ENCODE peak calls at places on chromosomes 4 and X, in four cellular contexts. C is SK-N-SH, V is K562, H is GM12878. D is an unnamed sample.

GRCh38 chr4:16693040-16693506 is 205.4 kb downstream of the LDB2 start:
- DNase-seq in C (no peak), V (no peak), H (no peak), D (no peak)

GRCh38 chr4:153750197-153750817 is 9.5 kb downstream of the RNF175 start:
- DNase-seq in C (peak; percentile 72), V (peak; percentile 29), H (peak; percentile 31), D (peak; percentile 47)

GRCh38 chr4:8279321-8280157 is 10.0 kb downstream of the HTRA3 start:
- DNase-seq in C (no peak), V (no peak), H (no peak), D (no peak)

GRCh38 chr4:16707874-16708273 is 190.6 kb downstream of the LDB2 start:
- DNase-seq in C (no peak), V (no peak), H (no peak), D (no peak)

GRCh38 chr4:124686279-124686678 is 26.3 kb downstream of the ANKRD50 start:
- DNase-seq in C (peak; percentile 6), V (no peak), H (no peak), D (no peak)

GRCh38 chrX:17590892-17591740 is 146.2 kb upstream of the SCML1 start:
- DNase-seq in C (peak; percentile 49), V (peak; percentile 22), H (no peak), D (peak; percentile 39)

GRCh38 chr4:16591867-16592266 is 306.6 kb downstream of the LDB2 start:
- DNase-seq in C (peak; percentile 16), V (no peak), H (no peak), D (no peak)

GRCh38 chr4:98786866-98787265 is 128.5 kb upstream of the TSPAN5 start:
- DNase-seq in C (no peak), V (no peak), H (no peak), D (no peak)

GRCh38 chr4:184284742-184285141 is 67.1 kb upstream of the ENPP6 start:
- DNase-seq in C (no peak), V (no peak), H (no peak), D (no peak)

GRCh38 chr4:8773124-8773931 is 98.3 kb downstream of the HMX1 start:
- DNase-seq in C (no peak), V (no peak), H (no peak), D (no peak)

GRCh38 chrX:16712116-16712824 is at the start of gene CTPS2:
- DNase-seq in C (peak; percentile 82), V (peak; percentile 54), H (no peak), D (no peak)

GRCh38 chrX:13763489-13763888 is 28.9 kb downstream of the OFD1 start:
- DNase-seq in C (no peak), V (no peak), H (no peak), D (no peak)

GRCh38 chr4:39576268-39576667 is 49.0 kb upstream of the UGDH start:
- DNase-seq in C (no peak), V (no peak), H (no peak), D (no peak)

GRCh38 chr4:142271832-142272231 is 574.3 kb downstream of the INPP4B start:
- DNase-seq in C (no peak), V (no peak), H (no peak), D (no peak)

GRCh38 chr4:3211866-3212265 is 37.1 kb upstream of the MSANTD1 start:
- DNase-seq in C (no peak), V (no peak), H (no peak), D (no peak)

GRCh38 chr4:106601519-106601918 is 232.9 kb upstream of the GIMD1 start:
- DNase-seq in C (no peak), V (no peak), H (no peak), D (no peak)

GRCh38 chrX:20382082-20382481 is 115.4 kb upstream of the RPS6KA3 start:
- DNase-seq in C (no peak), V (no peak), H (no peak), D (no peak)

GRCh38 chr4:158670975-158671664 is 567 bp downstream of the C4orf46 start:
- DNase-seq in C (peak; percentile 77), V (peak; percentile 35), H (peak; percentile 30), D (peak; percentile 13)

GRCh38 chr4:65668201-65669007 is 1.9 kb downstream of the EPHA5 start:
- DNase-seq in C (peak; percentile 8), V (no peak), H (no peak), D (no peak)

GRCh38 chr4:93740890-93741289 is 87.7 kb upstream of the ATOH1 start:
- DNase-seq in C (no peak), V (no peak), H (no peak), D (no peak)

GRCh38 chrX:110427076-110427475 is 68.4 kb downstream of the RTL9 start:
- DNase-seq in C (no peak), V (no peak), H (no peak), D (no peak)

GRCh38 chr4:158778712-158779111 is 9.9 kb downstream of the FNIP2 start:
- DNase-seq in C (no peak), V (no peak), H (no peak), D (no peak)

GRCh38 chr4:155796031-155796430 is 37.2 kb downstream of the GUCY1B1 start:
- DNase-seq in C (peak; percentile 15), V (no peak), H (no peak), D (no peak)

GRCh38 chr4:77354550-77354949 is 197.5 kb downstream of the CCNG2 start:
- DNase-seq in C (no peak), V (no peak), H (no peak), D (no peak)

GRCh38 chrX:124234348-124234747 is 98.1 kb upstream of the TEX13D start:
- DNase-seq in C (no peak), V (no peak), H (no peak), D (no peak)

GRCh38 chr4:10738826-10739489 is 54.4 kb upstream of the CLNK start:
- DNase-seq in C (no peak), V (no peak), H (no peak), D (no peak)
- TF ChIP-seq SIN3A in C (no peak), V (no peak), H (no peak), D (no peak)

GRCh38 chrX:29867971-29868370 is 347.4 kb upstream of the MAGEB2 start:
- DNase-seq in C (no peak), V (no peak), H (no peak), D (no peak)
- H3K4me3 ChIP-seq in C (no peak overlapping the region), V (no peak overlapping the region), H (no peak overlapping the region), D (no peak overlapping the region)

DNA sequence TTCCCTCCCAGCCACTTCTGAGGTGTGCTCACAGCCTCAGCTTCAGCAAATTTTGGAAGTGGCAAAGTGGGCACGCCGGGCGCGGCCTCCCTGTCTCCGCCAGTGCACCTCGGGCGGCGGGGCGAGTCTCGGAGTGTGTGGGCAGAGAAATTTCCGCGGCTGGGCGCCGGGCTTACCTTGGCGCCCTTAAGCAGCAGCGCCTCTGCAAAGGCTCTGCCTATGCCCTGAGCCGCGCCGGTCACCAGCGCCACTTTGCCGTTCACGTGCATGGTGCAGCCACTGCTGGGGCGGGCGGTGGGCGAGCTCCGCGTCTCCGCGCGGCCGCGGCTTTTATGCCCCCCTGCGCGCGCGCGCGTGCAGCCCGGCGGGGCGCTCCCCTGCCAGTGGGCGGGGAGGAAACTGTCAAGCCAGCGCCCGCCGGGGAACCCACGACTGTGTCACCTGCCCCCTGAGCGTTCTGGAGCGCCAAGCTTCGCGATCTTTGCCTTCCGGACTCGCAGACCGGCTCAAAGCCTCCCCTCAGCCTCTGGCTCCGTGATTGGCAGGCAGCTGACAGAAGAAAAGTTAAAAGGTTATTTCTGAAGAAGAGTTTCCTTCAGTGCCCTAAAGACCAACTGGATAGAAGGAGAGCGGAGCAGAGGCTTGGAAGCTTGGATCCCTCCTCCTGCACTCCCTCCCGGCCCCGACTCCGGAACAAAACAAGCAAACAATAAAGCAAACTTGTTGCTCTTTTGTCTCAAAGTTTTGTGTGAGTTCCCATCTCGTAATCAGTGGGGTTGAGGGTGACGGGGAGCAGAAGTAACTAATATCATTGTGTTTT is at the start of gene HPGD:
- DNase-seq in C (peak; percentile 66), V (peak; percentile 30), H (no peak), D (no peak)
- TF ChIP-seq SIN3A in C (no peak), V (no peak), H (no peak), D (no peak)

DNA sequence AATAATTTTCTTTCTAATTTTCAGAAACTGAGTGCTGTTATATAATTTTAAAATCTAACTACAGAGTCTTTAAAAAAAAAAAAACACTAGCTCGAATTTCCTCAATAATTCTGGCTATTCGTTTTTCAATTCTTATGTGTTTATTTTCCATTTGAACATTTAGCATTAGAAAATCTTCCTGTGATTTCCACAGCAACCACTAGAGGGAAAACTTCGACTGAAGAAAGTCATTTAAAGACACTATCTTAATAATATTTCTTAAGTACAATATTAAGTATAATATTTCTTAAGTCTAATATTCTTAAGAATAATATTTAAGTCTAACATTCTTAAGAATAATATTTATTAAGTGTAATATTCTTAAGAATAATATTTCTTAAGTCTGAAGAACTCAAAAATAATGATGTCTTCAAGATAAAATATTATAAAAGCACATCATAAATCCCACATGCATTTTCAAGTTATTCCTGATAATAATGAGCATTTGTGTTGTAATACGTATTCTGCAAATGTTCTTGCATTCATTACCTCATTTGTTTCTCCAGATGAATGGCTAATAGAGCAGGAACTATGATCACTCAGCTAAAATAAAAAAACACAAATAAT is 118.4 kb upstream of the WDR17 start:
- DNase-seq in C (no peak), V (no peak), H (no peak), D (no peak)
- H3K4me3 ChIP-seq in C (no peak overlapping the region), V (no peak overlapping the region), H (no peak overlapping the region), D (no peak overlapping the region)